ENCODE peak calls at places on chromosome 11, in ten cellular contexts. B is adrenal gland, H is hepatocyte, D is endothelial cell of umbilical vein, N is IMR-90, V is sigmoid colon, P is esophagus squamous epithelium, Y is left ventricle myocardium inferior, R is transverse colon, A is right atrium auricular region. G is an unnamed sample. For H3K4me1 and H3K27me3, the result is how much of the 10 kb centered on the place peaks cover.

GRCh38 chr11:7577883-7578242 is 64.1 kb downstream of the PPFIBP2 start:
- DNase-seq in H (peak), R (no peak), B (no peak), A (no peak), P (no peak), Y (no peak), D (peak), N (peak), V (no peak), G (peak)

GRCh38 chr11:70471254-70471653 is 72.9 kb downstream of the CTTN start:
- DNase-seq in H (peak), V (peak), R (no peak), P (no peak), N (no peak), A (no peak), B (no peak), Y (no peak), D (peak), G (peak)

GRCh38 chr11:46252373-46252914 is 25.0 kb upstream of the CREB3L1 start:
- DNase-seq in D (no peak), A (no peak), Y (no peak), V (no peak), B (no peak), H (peak), R (no peak), P (no peak), N (no peak), G (no peak)

GRCh38 chr11:81959341-81959740 is 774.3 kb downstream of the FAM181B start:
- DNase-seq in B (no peak), Y (no peak), P (no peak), N (no peak), R (no peak), V (no peak), A (no peak), D (no peak), H (no peak), G (peak)

GRCh38 chr11:36149538-36150242 is 139.5 kb downstream of the COMMD9 start:
- DNase-seq in V (peak), N (peak), H (peak), R (peak), P (no peak), D (peak), B (peak), A (peak), Y (no peak), G (peak)

GRCh38 chr11:66883021-66883968 is 26.4 kb downstream of the LRFN4 start:
- DNase-seq in P (no peak), Y (no peak), N (peak), V (peak), D (peak), A (no peak), H (peak), B (peak), R (peak), G (peak)

GRCh38 chr11:12213920-12214319 is 103.5 kb downstream of the MICAL2 start:
- DNase-seq in D (peak), V (no peak), H (no peak), R (no peak), Y (no peak), N (peak), P (no peak), B (no peak), A (no peak), G (no peak)

GRCh38 chr11:119982517-119983239 is 155.2 kb downstream of the TRIM29 start:
- DNase-seq in P (no peak), A (no peak), N (no peak), R (no peak), H (no peak), V (no peak), D (no peak), B (no peak), Y (no peak), G (no peak)

GRCh38 chr11:86116996-86117705 is 48.3 kb upstream of the PICALM start:
- DNase-seq in N (peak), H (peak), B (no peak), V (no peak), D (no peak), P (no peak), Y (no peak), A (no peak), R (no peak), G (no peak)

GRCh38 chr11:35711173-35711910 is 48.8 kb downstream of the TRIM44 start:
- DNase-seq in B (no peak), V (no peak), A (no peak), R (no peak), N (no peak), Y (no peak), H (no peak), P (no peak), D (no peak), G (peak)

GRCh38 chr11:6402561-6402981 is 12.3 kb downstream of the SMPD1 start:
- DNase-seq in D (no peak), A (no peak), P (no peak), N (peak), H (no peak), R (peak), Y (no peak), V (no peak), B (no peak), G (no peak)

GRCh38 chr11:450809-451451 is 851 bp downstream of the PTDSS2 start:
- DNase-seq in B (peak), P (peak), V (peak), D (peak), A (peak), Y (peak), N (peak), R (peak), H (peak), G (peak)

GRCh38 chr11:77141034-77141433 is 13.0 kb downstream of the MYO7A start:
- DNase-seq in B (peak), Y (no peak), P (no peak), D (peak), V (no peak), A (no peak), R (no peak), H (peak), N (peak), G (no peak)

GRCh38 chr11:2932850-2933251 is 3.6 kb upstream of the PHLDA2 start:
- DNase-seq in P (no peak), R (no peak), H (no peak), D (peak), A (no peak), B (no peak), N (peak), V (peak), Y (no peak), G (no peak)

GRCh38 chr11:86124251-86125233 is 55.7 kb upstream of the PICALM start:
- DNase-seq in H (no peak), P (no peak), D (no peak), R (no peak), Y (no peak), V (no peak), B (no peak), A (no peak), N (no peak), G (no peak)

GRCh38 chr11:11444027-11444799 is 91.2 kb upstream of the CSNK2A3 start:
- DNase-seq in A (no peak), D (no peak), Y (no peak), B (no peak), P (no peak), N (peak), R (no peak), V (no peak), H (no peak), G (no peak)

GRCh38 chr11:35786918-35787557 is 124.5 kb downstream of the TRIM44 start:
- DNase-seq in P (no peak), H (no peak), R (no peak), B (no peak), D (no peak), N (peak), A (no peak), V (no peak), Y (no peak), G (no peak)

GRCh38 chr11:126185200-126186030 is 26.0 kb downstream of the RPUSD4 start:
- DNase-seq in D (no peak), N (no peak), H (no peak), Y (no peak), B (no peak), A (no peak), R (no peak), P (no peak), V (no peak), G (peak)

GRCh38 chr11:128047026-128047425 is 540.3 kb downstream of the ETS1 start:
- DNase-seq in A (no peak), H (no peak), V (no peak), Y (no peak), R (no peak), P (no peak), D (peak), N (peak), B (no peak), G (no peak)

GRCh38 chr11:98630736-98631135 is 390.0 kb upstream of the CNTN5 start:
- DNase-seq in H (no peak), N (no peak), D (no peak), A (no peak), B (no peak), R (no peak), Y (no peak), P (no peak), V (no peak), G (peak)

GRCh38 chr11:4826425-4826824 is 5.3 kb downstream of the OR51F2 start:
- DNase-seq in Y (no peak), H (peak), R (no peak), V (no peak), P (no peak), B (no peak), A (no peak), N (peak), D (no peak), G (peak)

GRCh38 chr11:75868990-75869389 is 54.0 kb downstream of the UVRAG start:
- DNase-seq in P (no peak), V (no peak), R (no peak), H (peak), Y (no peak), A (no peak), N (no peak), D (peak), B (no peak), G (no peak)

GRCh38 chr11:45809456-45810395 is 4.8 kb downstream of the SLC35C1 start:
- DNase-seq in Y (no peak), H (no peak), B (no peak), V (peak), D (no peak), A (no peak), P (no peak), R (no peak), N (no peak), G (no peak)

GRCh38 chr11:101860694-101861371 is 54.0 kb upstream of the CEP126 start:
- DNase-seq in A (peak), P (no peak), R (peak), V (no peak), B (peak), D (peak), N (peak), Y (no peak), H (peak), G (peak)

GRCh38 chr11:57637626-57638004 is 12.1 kb downstream of the YPEL4 start:
- DNase-seq in V (no peak), P (no peak), N (no peak), D (no peak), B (no peak), H (peak), A (no peak), Y (no peak), R (no peak), G (peak)

GRCh38 chr11:102269927-102270326 is 47.4 kb upstream of the BIRC3 start:
- DNase-seq in Y (no peak), A (no peak), H (no peak), B (no peak), N (peak), P (no peak), D (no peak), V (no peak), R (no peak), G (no peak)

DNA sequence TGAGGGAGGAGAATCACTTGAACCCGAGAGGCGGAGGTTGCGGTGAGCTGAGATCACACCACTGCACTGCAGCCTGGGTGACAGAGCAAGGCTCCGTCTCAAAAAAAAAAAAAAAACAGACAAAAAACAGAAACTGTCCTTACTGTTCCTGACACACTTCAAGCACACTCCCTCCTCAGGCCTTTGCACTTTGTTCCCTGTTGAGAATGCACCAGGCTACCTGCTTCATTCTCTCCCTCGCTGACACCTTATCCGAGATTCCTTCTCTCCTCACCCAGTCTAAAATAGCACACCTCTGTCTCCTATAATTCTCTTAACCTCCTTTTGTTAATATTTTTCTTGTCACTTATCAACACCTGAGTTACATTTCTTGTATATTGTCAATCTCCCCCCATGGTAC is 32.3 kb upstream of the TECTA start:
- DNase-seq in D (no peak), V (no peak), Y (no peak), R (peak), H (peak), N (no peak), A (no peak), B (no peak), P (no peak), G (no peak)
- H3K4me1 ChIP-seq in D (under half), V (under half), Y (under half), R (under half), H (under half), N (under half), A (under half), B (under half), P (under half), G (under half)

GRCh38 chr11:92227954-92228935 is 3.6 kb downstream of the FAT3 start:
- DNase-seq in H (no peak), D (no peak), P (no peak), V (no peak), R (no peak), N (no peak), Y (no peak), A (no peak), B (no peak), G (no peak)

GRCh38 chr11:92225563-92226308 is 1.1 kb downstream of the FAT3 start:
- DNase-seq in B (no peak), D (no peak), P (no peak), V (peak), H (peak), N (no peak), A (no peak), Y (no peak), R (no peak), G (peak)

GRCh38 chr11:92226331-92227232 is 2.0 kb downstream of the FAT3 start:
- DNase-seq in N (no peak), P (no peak), D (no peak), V (no peak), H (peak), R (no peak), B (no peak), A (no peak), Y (no peak), G (peak)

GRCh38 chr11:92225206-92225562 is 566 bp downstream of the FAT3 start:
- DNase-seq in Y (no peak), V (no peak), D (no peak), N (no peak), P (no peak), R (no peak), A (no peak), H (peak), B (no peak), G (peak)

DNA sequence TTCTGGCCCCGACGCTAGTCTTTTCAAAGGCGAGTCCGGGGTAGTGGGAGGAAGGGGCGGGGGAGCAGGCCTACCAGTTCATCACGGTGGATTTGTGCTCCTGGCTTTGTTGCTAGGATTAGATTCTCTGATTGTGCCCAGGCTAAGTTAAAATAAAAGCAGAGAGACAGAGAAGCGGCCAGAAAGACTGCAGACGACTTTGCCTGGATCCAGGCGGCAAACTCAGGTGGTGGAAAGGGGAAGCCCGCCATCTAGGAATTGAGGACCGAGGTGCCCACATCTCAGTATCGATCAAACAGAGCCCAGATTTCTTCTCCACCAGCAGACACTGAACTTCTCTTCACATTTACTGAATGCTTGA is 2.6 kb downstream of the FAT3 start:
- DNase-seq in Y (no peak), B (no peak), A (no peak), R (no peak), D (no peak), V (no peak), P (no peak), N (no peak), H (no peak), G (peak)
- H3K27me3 ChIP-seq in Y (half or more), B (under half), A (under half), R (half or more), D (half or more), V (under half), P (under half), N (half or more), H (half or more), G (under half)

GRCh38 chr11:62646825-62647608 is 604 bp upstream of the GANAB start:
- DNase-seq in Y (no peak), B (no peak), N (no peak), P (no peak), R (no peak), A (no peak), V (peak), D (no peak), H (no peak), G (no peak)

GRCh38 chr11:62648185-62648966 is 2.0 kb upstream of the GANAB start:
- DNase-seq in B (no peak), P (no peak), V (no peak), N (no peak), H (no peak), R (no peak), A (no peak), Y (no peak), D (no peak), G (no peak)

GRCh38 chr11:62647609-62648005 is 1.2 kb upstream of the GANAB start:
- DNase-seq in Y (no peak), D (no peak), B (no peak), P (no peak), H (no peak), N (no peak), V (no peak), R (no peak), A (no peak), G (no peak)

GRCh38 chr11:62648967-62649364 is 2.6 kb upstream of the GANAB start:
- DNase-seq in P (no peak), B (no peak), V (no peak), D (no peak), H (no peak), N (no peak), A (no peak), Y (no peak), R (no peak), G (no peak)

DNA sequence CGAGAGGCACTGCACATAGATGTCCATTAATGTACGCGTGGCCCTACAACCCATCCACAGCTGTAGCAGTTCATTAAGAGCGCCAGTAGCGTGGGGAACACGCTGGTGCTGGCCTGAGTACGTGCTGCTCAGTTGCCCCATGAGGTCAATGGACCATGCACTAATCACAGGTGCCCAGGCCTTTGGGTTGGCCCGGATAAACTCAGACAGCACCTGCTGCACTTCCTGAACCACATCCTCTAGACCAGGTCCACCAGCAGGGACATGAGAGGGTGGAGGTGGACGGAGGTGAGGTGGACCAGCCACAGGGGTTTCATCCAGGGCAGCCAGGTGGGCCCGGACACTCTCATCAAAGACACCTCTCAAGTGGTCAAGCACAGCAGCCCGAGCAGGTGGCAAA is 3.1 kb upstream of the GANAB start:
- DNase-seq in N (no peak), B (no peak), V (no peak), H (no peak), D (no peak), Y (no peak), A (no peak), P (no peak), R (no peak), G (no peak)
- H3K4me1 ChIP-seq in N (under half), B (under half), V (under half), H (under half), D (under half), Y (half or more), A (under half), P (under half), R (under half), G (under half)

GRCh38 chr11:30876228-30876627 is 290.1 kb upstream of the MPPED2 start:
- DNase-seq in V (no peak), R (no peak), D (no peak), P (no peak), A (no peak), N (no peak), H (no peak), B (no peak), Y (no peak), G (no peak)
- H3K27me3 ChIP-seq in V (under half), R (under half), D (under half), P (under half), A (under half), N (under half), H (under half), B (under half), Y (under half), G (under half)

DNA sequence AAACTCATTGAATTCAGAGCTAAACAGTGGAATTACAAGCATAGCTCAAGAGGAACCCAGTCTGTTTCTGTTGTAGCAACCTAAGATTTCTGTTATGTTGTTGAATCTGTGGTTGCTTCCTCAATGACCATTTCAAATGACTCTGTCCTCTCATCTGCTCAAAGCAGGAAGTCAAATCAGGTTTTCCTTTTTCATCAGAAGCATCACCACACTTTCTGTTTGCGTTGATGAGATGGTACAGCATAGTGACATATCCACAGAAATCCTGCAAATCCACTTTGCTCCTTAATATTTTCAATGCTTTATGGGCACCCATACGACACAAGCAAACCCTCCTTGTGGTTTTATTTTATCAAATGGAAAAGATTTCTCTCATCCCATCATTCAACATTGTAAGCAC is 12.6 kb upstream of the UCP2 start:
- DNase-seq in A (no peak), H (no peak), N (peak), D (peak), Y (no peak), R (no peak), V (no peak), B (no peak), P (no peak), G (no peak)
- H3K4me1 ChIP-seq in A (under half), H (under half), N (under half), D (under half), Y (under half), R (under half), V (under half), B (under half), P (under half), G (under half)

GRCh38 chr11:123218451-123218850 is 23.4 kb upstream of the CLMP start:
- DNase-seq in Y (no peak), H (no peak), A (no peak), N (peak), R (no peak), B (no peak), D (no peak), P (no peak), V (no peak), G (peak)

GRCh38 chr11:123219066-123219697 is 24.1 kb upstream of the CLMP start:
- DNase-seq in N (peak), V (peak), D (no peak), P (no peak), B (no peak), A (no peak), R (no peak), H (peak), Y (no peak), G (no peak)

GRCh38 chr11:123221074-123221473 is 26.0 kb upstream of the CLMP start:
- DNase-seq in D (no peak), N (no peak), R (peak), P (no peak), B (no peak), H (no peak), A (no peak), Y (no peak), V (peak), G (no peak)

GRCh38 chr11:123217897-123218296 is 22.8 kb upstream of the CLMP start:
- DNase-seq in D (no peak), Y (no peak), H (no peak), P (no peak), A (no peak), N (no peak), V (no peak), R (no peak), B (no peak), G (peak)

GRCh38 chr11:123221611-123222010 is 26.6 kb upstream of the CLMP start:
- DNase-seq in D (no peak), R (no peak), H (no peak), A (no peak), B (no peak), Y (no peak), N (no peak), P (no peak), V (no peak), G (no peak)
- H3K27me3 ChIP-seq in D (under half), R (under half), H (under half), A (under half), B (under half), Y (under half), N (under half), P (under half), V (under half), G (under half)

G was measured in GM23338.